ENCODE peak calls at places on chromosomes 7 and 10, in four cellular contexts. D is A549, F is HepG2, K is H1. G is an unnamed sample.

GRCh38 chr7:104956753-104957450 is 57.1 kb upstream of the KMT2E start:
- DNase-seq in D (no peak), F (no peak), K (no peak), G (peak)

GRCh38 chr7:134318443-134318842 is 1.7 kb upstream of the SLC35B4 start:
- DNase-seq in D (no peak), F (no peak), K (no peak), G (no peak)

GRCh38 chr7:156842740-156843140 is 50.2 kb downstream of the LMBR1 start:
- DNase-seq in D (no peak), F (no peak), K (no peak), G (no peak)

GRCh38 chr7:100888529-100888987 is 957 bp downstream of the UFSP1 start:
- DNase-seq in D (no peak), F (no peak), K (no peak), G (no peak)

GRCh38 chr7:738241-738640 is 11.2 kb upstream of the PRKAR1B start:
- DNase-seq in D (no peak), F (no peak), K (no peak), G (no peak)

GRCh38 chr10:103653581-103654020 is 160.1 kb downstream of the NEURL1 start:
- DNase-seq in D (no peak), F (no peak), K (no peak), G (no peak)

GRCh38 chr7:134155871-134156270 is 28.7 kb downstream of the LRGUK start:
- DNase-seq in D (no peak), F (no peak), K (no peak), G (no peak)

GRCh38 chr10:22317771-22318565 is 1.8 kb downstream of the COMMD3 start:
- DNase-seq in D (no peak), F (no peak), K (no peak), G (no peak)

GRCh38 chr10:57300718-57301117 is 939.7 kb upstream of the ZWINT start:
- DNase-seq in D (no peak), F (no peak), K (no peak), G (no peak)

GRCh38 chr7:141003172-141004080 is 11.3 kb downstream of the MRPS33 start:
- DNase-seq in D (no peak), F (peak), K (no peak), G (no peak)

GRCh38 chr10:23557777-23558176 is 118.9 kb downstream of the OTUD1 start:
- DNase-seq in D (no peak), F (no peak), K (no peak), G (no peak)

GRCh38 chr10:43479275-43479674 is 42.4 kb downstream of the ZNF487 start:
- DNase-seq in D (no peak), F (no peak), K (no peak), G (peak)
- TF ChIP-seq MAFK in D (no peak), F (no peak), K (no peak), G (no peak)

GRCh38 chr10:123582084-123582989 is 83.8 kb upstream of the GPR26 start:
- DNase-seq in D (peak), F (peak), K (peak), G (peak)
- TF ChIP-seq MAFK in D (no peak), F (no peak), K (no peak), G (no peak)

DNA sequence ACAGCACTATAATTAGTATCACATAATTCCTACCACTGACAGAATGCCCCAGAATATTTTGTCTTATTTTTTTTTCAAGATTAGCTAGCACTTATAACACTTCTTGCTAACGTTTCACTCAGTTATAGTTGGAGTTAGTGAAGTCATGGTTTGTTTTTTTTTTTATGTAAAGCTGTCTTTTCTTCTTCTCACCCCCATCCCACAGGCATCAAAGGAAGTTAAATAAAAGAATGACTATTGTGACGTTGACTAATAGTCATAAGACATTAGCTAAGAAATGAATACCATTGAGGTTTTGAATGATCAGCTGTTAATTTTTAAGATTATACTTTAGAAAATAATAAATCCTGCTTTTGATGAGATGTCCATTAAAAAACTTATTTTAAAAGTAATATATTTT is 498.3 kb downstream of the GFRA1 start:
- DNase-seq in D (no peak), F (no peak), K (no peak), G (no peak)
- TF ChIP-seq MAFK in D (no peak), F (no peak), K (no peak), G (no peak)

GRCh38 chr10:124875596-124875995 is 66.3 kb upstream of the ZRANB1 start:
- DNase-seq in D (no peak), F (no peak), K (no peak), G (peak)
- TF ChIP-seq MAFK in D (no peak), F (no peak), K (no peak), G (no peak)

GRCh38 chr7:77655361-77655760 is 40.9 kb upstream of the RSBN1L start:
- DNase-seq in D (no peak), F (no peak), K (no peak), G (no peak)

GRCh38 chr7:77662869-77663268 is 33.4 kb upstream of the RSBN1L start:
- DNase-seq in D (no peak), F (no peak), K (no peak), G (no peak)

GRCh38 chr7:77657427-77658331 is 38.6 kb upstream of the RSBN1L start:
- DNase-seq in D (peak), F (peak), K (no peak), G (peak)

GRCh38 chr7:77655836-77656455 is 40.3 kb upstream of the RSBN1L start:
- DNase-seq in D (no peak), F (no peak), K (peak), G (peak)

GRCh38 chr7:77658928-77659327 is 37.3 kb upstream of the RSBN1L start:
- DNase-seq in D (no peak), F (no peak), K (peak), G (no peak)
- TF ChIP-seq MAFK in D (no peak), F (no peak), K (no peak), G (no peak)

GRCh38 chr7:111098011-111098925 is 7.3 kb downstream of the LRRN3 start:
- DNase-seq in D (no peak), F (peak), K (no peak), G (peak)
- TF ChIP-seq MAFK in D (no peak), F (no peak), K (no peak), G (no peak)

GRCh38 chr10:6567894-6568293 is 12.2 kb downstream of the PRKCQ start:
- DNase-seq in D (no peak), F (no peak), K (no peak), G (no peak)
- TF ChIP-seq MAFK in D (no peak), F (no peak), K (no peak), G (no peak)

DNA sequence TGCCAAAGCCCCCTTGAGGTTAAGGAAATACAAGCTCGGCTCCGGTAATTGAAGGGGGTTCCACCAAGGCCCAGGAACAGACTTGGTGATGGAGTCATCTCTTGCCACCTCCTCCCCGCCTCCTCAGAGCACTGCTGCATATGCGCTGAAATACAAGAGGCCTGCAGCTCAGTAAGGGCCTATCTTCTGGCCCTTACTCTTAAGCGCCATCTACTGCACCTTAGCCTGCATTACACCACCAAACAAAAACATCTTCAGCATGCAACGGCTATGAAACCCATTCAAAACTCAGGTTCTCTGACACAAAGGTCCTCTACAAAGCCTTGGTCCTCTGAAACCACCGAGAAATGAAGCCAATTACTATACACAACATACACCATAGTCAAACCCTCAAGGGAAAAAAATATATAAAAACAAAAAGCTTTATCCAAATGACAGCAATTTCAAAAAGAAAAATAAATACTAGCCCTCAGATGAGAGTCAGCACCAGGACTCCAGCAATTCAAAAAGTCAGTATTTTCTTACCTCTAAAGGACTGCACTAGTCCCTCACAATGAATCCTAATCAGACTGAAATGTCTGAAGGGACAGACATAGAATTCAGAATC is 176.8 kb upstream of the TBX20 start:
- DNase-seq in D (no peak), F (peak), K (peak), G (no peak)
- TF ChIP-seq MAFK in D (no peak), F (no peak), K (no peak), G (no peak)

DNA sequence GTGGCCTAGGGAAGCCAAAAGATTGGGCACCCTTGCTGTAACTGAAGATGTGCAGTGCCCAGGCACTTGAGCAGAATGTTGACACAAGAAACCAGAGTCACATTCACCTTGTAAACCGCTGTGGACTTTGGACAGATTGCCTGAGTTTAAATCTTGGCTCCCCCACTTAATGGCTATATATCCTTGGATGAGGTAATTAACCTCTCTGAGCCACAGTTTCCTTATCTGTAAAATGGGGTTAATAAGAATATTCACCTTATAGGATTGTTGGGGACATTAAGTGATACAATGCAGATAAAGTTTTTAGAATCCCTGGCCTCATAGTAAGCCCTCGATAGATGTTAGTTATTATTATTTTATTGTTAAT is 331.0 kb downstream of the LRMDA start:
- DNase-seq in D (no peak), F (no peak), K (no peak), G (no peak)
- TF ChIP-seq MAFK in D (no peak), F (no peak), K (no peak), G (no peak)

GRCh38 chr10:76998451-76998850 is 639.2 kb downstream of the KCNMA1 start:
- DNase-seq in D (no peak), F (no peak), K (no peak), G (no peak)
- TF ChIP-seq MAFK in D (no peak), F (no peak), K (no peak), G (no peak)